ENCODE peak calls at places on chromosome 11, in seven cellular contexts. One of them, this sample, is unnamed.
A peak's percentile ranks its signal among the peaks of the same experiment; 100 is the strongest.

GRCh38 chr11:84289381-84289906 is 1003.3 kb upstream of the CCDC90B start:
- DNase-seq in Calu3: no peak
- DNase-seq in brain microvascular endothelial cell: peak; percentile 34
- DNase-seq in esophagus squamous epithelium: no peak
- DNase-seq in dorsolateral prefrontal cortex: no peak
- DNase-seq in mammary epithelial cell: peak; percentile 55
- DNase-seq in vagina: no peak
- DNase-seq in this sample: no peak

GRCh38 chr11:71458146-71459070 is 5.4 kb downstream of the NADSYN1 start:
- DNase-seq in Calu3: no peak
- DNase-seq in brain microvascular endothelial cell: no peak
- DNase-seq in esophagus squamous epithelium: no peak
- DNase-seq in dorsolateral prefrontal cortex: no peak
- DNase-seq in mammary epithelial cell: peak; percentile 14
- DNase-seq in vagina: no peak
- DNase-seq in this sample: no peak

GRCh38 chr11:130114281-130114680 is 44.6 kb downstream of the APLP2 start:
- DNase-seq in Calu3: no peak
- DNase-seq in brain microvascular endothelial cell: no peak
- DNase-seq in esophagus squamous epithelium: no peak
- DNase-seq in dorsolateral prefrontal cortex: no peak
- DNase-seq in mammary epithelial cell: no peak
- DNase-seq in vagina: no peak
- DNase-seq in this sample: no peak

GRCh38 chr11:15159085-15159484 is 44.4 kb downstream of the INSC start:
- DNase-seq in Calu3: peak; percentile 12
- DNase-seq in brain microvascular endothelial cell: peak; percentile 47
- DNase-seq in esophagus squamous epithelium: no peak
- DNase-seq in dorsolateral prefrontal cortex: no peak
- DNase-seq in mammary epithelial cell: peak; percentile 39
- DNase-seq in vagina: no peak
- DNase-seq in this sample: no peak

GRCh38 chr11:36035454-36035853 is 91.6 kb downstream of the LDLRAD3 start:
- DNase-seq in Calu3: no peak
- DNase-seq in brain microvascular endothelial cell: no peak
- DNase-seq in esophagus squamous epithelium: no peak
- DNase-seq in dorsolateral prefrontal cortex: no peak
- DNase-seq in mammary epithelial cell: no peak
- DNase-seq in vagina: no peak
- DNase-seq in this sample: no peak

GRCh38 chr11:96045622-96046456 is 121.9 kb upstream of the MTMR2 start:
- DNase-seq in Calu3: no peak
- DNase-seq in brain microvascular endothelial cell: peak; percentile 43
- DNase-seq in esophagus squamous epithelium: no peak
- DNase-seq in dorsolateral prefrontal cortex: peak; percentile 84
- DNase-seq in mammary epithelial cell: no peak
- DNase-seq in vagina: no peak
- DNase-seq in this sample: peak; percentile 59

GRCh38 chr11:94673353-94673752 is 94.8 kb upstream of the AMOTL1 start:
- DNase-seq in Calu3: no peak
- DNase-seq in brain microvascular endothelial cell: no peak
- DNase-seq in esophagus squamous epithelium: no peak
- DNase-seq in dorsolateral prefrontal cortex: no peak
- DNase-seq in mammary epithelial cell: no peak
- DNase-seq in vagina: no peak
- DNase-seq in this sample: no peak

GRCh38 chr11:69000831-69001245 is 12.2 kb downstream of the MRGPRF start:
- DNase-seq in Calu3: peak; percentile 43
- DNase-seq in brain microvascular endothelial cell: peak; percentile 50
- DNase-seq in esophagus squamous epithelium: no peak
- DNase-seq in dorsolateral prefrontal cortex: no peak
- DNase-seq in mammary epithelial cell: peak; percentile 79
- DNase-seq in vagina: no peak
- DNase-seq in this sample: peak; percentile 70

GRCh38 chr11:132405728-132406127 is 1035.3 kb downstream of the NTM start:
- DNase-seq in Calu3: no peak
- DNase-seq in brain microvascular endothelial cell: no peak
- DNase-seq in esophagus squamous epithelium: no peak
- DNase-seq in dorsolateral prefrontal cortex: no peak
- DNase-seq in mammary epithelial cell: no peak
- DNase-seq in vagina: no peak
- DNase-seq in this sample: no peak
- TF ChIP-seq CTCF in Calu3: no peak
- TF ChIP-seq CTCF in brain microvascular endothelial cell: no peak
- TF ChIP-seq CTCF in esophagus squamous epithelium: no peak
- TF ChIP-seq CTCF in dorsolateral prefrontal cortex: no peak
- TF ChIP-seq CTCF in mammary epithelial cell: no peak
- TF ChIP-seq CTCF in vagina: no peak
- TF ChIP-seq CTCF in this sample: no peak

DNA sequence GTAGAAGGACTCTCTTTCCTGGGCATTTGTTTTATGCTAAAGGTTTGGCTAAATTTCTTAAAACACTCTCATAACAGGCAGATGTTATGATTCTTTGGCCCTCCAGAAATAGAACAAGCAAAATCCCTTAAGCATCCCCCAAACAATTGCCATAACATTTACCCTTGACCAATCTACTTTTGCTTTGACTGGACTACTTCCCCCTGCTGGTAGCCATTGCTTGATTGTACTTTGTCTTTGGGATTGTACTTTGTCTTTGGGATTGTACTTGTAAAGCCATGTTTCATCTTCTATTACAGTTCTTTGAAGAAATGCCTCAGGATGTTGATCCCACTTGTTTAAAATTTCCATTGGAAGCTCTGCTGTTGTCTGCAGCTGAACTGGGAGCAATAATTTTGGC is 53.3 kb upstream of the GLYAT start:
- DNase-seq in Calu3: no peak
- DNase-seq in brain microvascular endothelial cell: no peak
- DNase-seq in esophagus squamous epithelium: no peak
- DNase-seq in dorsolateral prefrontal cortex: no peak
- DNase-seq in mammary epithelial cell: no peak
- DNase-seq in vagina: no peak
- DNase-seq in this sample: no peak
- TF ChIP-seq CTCF in Calu3: no peak
- TF ChIP-seq CTCF in brain microvascular endothelial cell: peak; percentile 9
- TF ChIP-seq CTCF in esophagus squamous epithelium: no peak
- TF ChIP-seq CTCF in dorsolateral prefrontal cortex: no peak
- TF ChIP-seq CTCF in mammary epithelial cell: peak; percentile 22
- TF ChIP-seq CTCF in vagina: no peak
- TF ChIP-seq CTCF in this sample: no peak

DNA sequence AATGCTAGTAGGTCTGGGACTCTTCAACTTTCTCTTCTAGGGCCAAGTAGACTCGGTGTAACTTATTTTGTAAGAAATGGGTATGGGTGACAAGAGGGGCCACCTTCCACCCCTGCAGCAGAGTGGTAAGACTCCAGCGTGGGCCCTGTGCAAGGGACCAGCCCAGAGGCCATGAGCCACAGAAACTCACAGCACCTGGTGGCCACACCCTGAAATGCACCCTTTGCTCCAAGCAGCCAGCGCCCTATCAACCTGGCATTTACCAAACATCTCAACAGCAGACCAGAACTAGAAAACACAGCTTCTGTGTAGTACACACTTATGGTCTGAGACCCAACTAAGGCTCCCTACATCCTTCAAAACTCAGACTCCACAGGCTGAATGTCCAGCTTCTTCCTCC is 5.7 kb downstream of the CDCA5 start:
- DNase-seq in Calu3: peak; percentile 77
- DNase-seq in brain microvascular endothelial cell: peak; percentile 32
- DNase-seq in esophagus squamous epithelium: no peak
- DNase-seq in dorsolateral prefrontal cortex: no peak
- DNase-seq in mammary epithelial cell: peak; percentile 14
- DNase-seq in vagina: no peak
- DNase-seq in this sample: no peak
- TF ChIP-seq CTCF in Calu3: peak; percentile 81
- TF ChIP-seq CTCF in brain microvascular endothelial cell: peak; percentile 75
- TF ChIP-seq CTCF in esophagus squamous epithelium: peak; percentile 70
- TF ChIP-seq CTCF in dorsolateral prefrontal cortex: peak; percentile 13
- TF ChIP-seq CTCF in mammary epithelial cell: peak; percentile 72
- TF ChIP-seq CTCF in vagina: no peak
- TF ChIP-seq CTCF in this sample: peak; percentile 42

GRCh38 chr11:116558504-116559252 is 214.1 kb downstream of the BUD13 start:
- DNase-seq in Calu3: no peak
- DNase-seq in brain microvascular endothelial cell: peak; percentile 19
- DNase-seq in esophagus squamous epithelium: no peak
- DNase-seq in dorsolateral prefrontal cortex: no peak
- DNase-seq in mammary epithelial cell: no peak
- DNase-seq in vagina: no peak
- DNase-seq in this sample: no peak

GRCh38 chr11:116548286-116548685 is 224.5 kb downstream of the BUD13 start:
- DNase-seq in Calu3: no peak
- DNase-seq in brain microvascular endothelial cell: no peak
- DNase-seq in esophagus squamous epithelium: no peak
- DNase-seq in dorsolateral prefrontal cortex: no peak
- DNase-seq in mammary epithelial cell: no peak
- DNase-seq in vagina: no peak
- DNase-seq in this sample: no peak

GRCh38 chr11:116557261-116557660 is 215.5 kb downstream of the BUD13 start:
- DNase-seq in Calu3: no peak
- DNase-seq in brain microvascular endothelial cell: no peak
- DNase-seq in esophagus squamous epithelium: no peak
- DNase-seq in dorsolateral prefrontal cortex: no peak
- DNase-seq in mammary epithelial cell: no peak
- DNase-seq in vagina: no peak
- DNase-seq in this sample: no peak

GRCh38 chr11:116556483-116556882 is 216.3 kb downstream of the BUD13 start:
- DNase-seq in Calu3: no peak
- DNase-seq in brain microvascular endothelial cell: no peak
- DNase-seq in esophagus squamous epithelium: no peak
- DNase-seq in dorsolateral prefrontal cortex: no peak
- DNase-seq in mammary epithelial cell: no peak
- DNase-seq in vagina: no peak
- DNase-seq in this sample: no peak

DNA sequence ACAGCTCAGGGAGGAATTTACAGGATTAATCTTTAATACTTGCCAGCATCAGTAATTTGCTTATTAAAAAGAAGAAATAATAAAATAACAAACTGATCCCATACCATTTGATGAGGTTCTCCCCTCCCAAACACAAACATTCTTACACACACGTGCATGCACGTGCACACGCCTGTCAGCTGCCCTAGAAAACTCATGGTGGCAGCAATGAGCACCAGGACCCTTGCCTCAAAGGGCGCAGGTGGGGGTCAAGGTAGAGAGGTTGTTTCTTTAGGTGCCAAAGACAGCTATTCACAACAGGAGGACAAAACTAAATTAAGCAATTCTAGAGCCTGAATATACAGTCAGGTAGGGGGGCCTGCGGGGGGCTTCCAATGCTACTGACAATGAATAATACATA is 219.3 kb downstream of the BUD13 start:
- DNase-seq in Calu3: no peak
- DNase-seq in brain microvascular endothelial cell: no peak
- DNase-seq in esophagus squamous epithelium: no peak
- DNase-seq in dorsolateral prefrontal cortex: no peak
- DNase-seq in mammary epithelial cell: no peak
- DNase-seq in vagina: no peak
- DNase-seq in this sample: no peak
- TF ChIP-seq CTCF in Calu3: no peak
- TF ChIP-seq CTCF in brain microvascular endothelial cell: no peak
- TF ChIP-seq CTCF in esophagus squamous epithelium: no peak
- TF ChIP-seq CTCF in dorsolateral prefrontal cortex: no peak
- TF ChIP-seq CTCF in mammary epithelial cell: no peak
- TF ChIP-seq CTCF in vagina: no peak
- TF ChIP-seq CTCF in this sample: no peak

GRCh38 chr11:2143652-2144548 is 4.7 kb upstream of the IGF2 start:
- DNase-seq in Calu3: no peak
- DNase-seq in brain microvascular endothelial cell: no peak
- DNase-seq in esophagus squamous epithelium: no peak
- DNase-seq in dorsolateral prefrontal cortex: no peak
- DNase-seq in mammary epithelial cell: peak; percentile 40
- DNase-seq in vagina: no peak
- DNase-seq in this sample: no peak
- TF ChIP-seq CTCF in Calu3: no peak
- TF ChIP-seq CTCF in brain microvascular endothelial cell: no peak
- TF ChIP-seq CTCF in esophagus squamous epithelium: no peak
- TF ChIP-seq CTCF in dorsolateral prefrontal cortex: no peak
- TF ChIP-seq CTCF in mammary epithelial cell: peak; percentile 26
- TF ChIP-seq CTCF in vagina: no peak
- TF ChIP-seq CTCF in this sample: no peak

GRCh38 chr11:121244861-121245260 is 47.7 kb upstream of the SC5D start:
- DNase-seq in Calu3: no peak
- DNase-seq in brain microvascular endothelial cell: no peak
- DNase-seq in esophagus squamous epithelium: no peak
- DNase-seq in dorsolateral prefrontal cortex: no peak
- DNase-seq in mammary epithelial cell: no peak
- DNase-seq in vagina: no peak
- DNase-seq in this sample: no peak
- TF ChIP-seq CTCF in Calu3: no peak
- TF ChIP-seq CTCF in brain microvascular endothelial cell: no peak
- TF ChIP-seq CTCF in esophagus squamous epithelium: no peak
- TF ChIP-seq CTCF in dorsolateral prefrontal cortex: no peak
- TF ChIP-seq CTCF in mammary epithelial cell: no peak
- TF ChIP-seq CTCF in vagina: no peak
- TF ChIP-seq CTCF in this sample: no peak

GRCh38 chr11:61294717-61295595 is at the start of gene VWCE:
- DNase-seq in Calu3: peak; percentile 66
- DNase-seq in brain microvascular endothelial cell: peak; percentile 15
- DNase-seq in esophagus squamous epithelium: no peak
- DNase-seq in dorsolateral prefrontal cortex: peak; percentile 77
- DNase-seq in mammary epithelial cell: peak; percentile 20
- DNase-seq in vagina: no peak
- DNase-seq in this sample: no peak
- TF ChIP-seq CTCF in Calu3: peak; percentile 16
- TF ChIP-seq CTCF in brain microvascular endothelial cell: peak; percentile 43
- TF ChIP-seq CTCF in esophagus squamous epithelium: no peak
- TF ChIP-seq CTCF in dorsolateral prefrontal cortex: no peak
- TF ChIP-seq CTCF in mammary epithelial cell: peak; percentile 42
- TF ChIP-seq CTCF in vagina: no peak
- TF ChIP-seq CTCF in this sample: peak; percentile 39

This sample was measured in AG09319.